ENCODE peak calls at places on chromosomes 11 and 22, in six cellular contexts. P, T, W, F, S and J are unnamed samples.

GRCh38 chr11:92880391-92880790 is 89.1 kb upstream of the MTNR1B start:
- DNase-seq in P (no peak), T (no peak), W (no peak), F (peak; percentile 26), S (no peak), J (no peak)

GRCh38 chr11:65077466-65077865 is 6.4 kb downstream of the CDCA5 start:
- DNase-seq in P (no peak), T (no peak), W (no peak), F (peak; percentile 38), S (no peak), J (peak; percentile 23)

GRCh38 chr11:73851046-73851764 is 25.4 kb downstream of the COA4 start:
- DNase-seq in P (no peak), T (no peak), W (no peak), F (no peak), S (no peak), J (no peak)

GRCh38 chr11:43922295-43922648 is 20.2 kb upstream of the C11orf96 start:
- DNase-seq in P (no peak), T (no peak), W (no peak), F (no peak), S (no peak), J (no peak)

GRCh38 chr11:17410606-17411379 is 22.3 kb upstream of the KCNJ11 start:
- DNase-seq in P (no peak), T (peak; percentile 74), W (no peak), F (no peak), S (peak; percentile 57), J (no peak)

GRCh38 chr22:21446128-21446826 is 20.9 kb upstream of the TMEM191C start:
- DNase-seq in P (no peak), T (no peak), W (no peak), F (no peak), S (peak; percentile 3), J (no peak)

GRCh38 chr22:39894554-39895092 is 1.1 kb upstream of the ENTHD1 start:
- DNase-seq in P (no peak), T (no peak), W (no peak), F (no peak), S (no peak), J (no peak)

GRCh38 chr22:36293606-36294292 is 40.8 kb downstream of the APOL1 start:
- DNase-seq in P (no peak), T (no peak), W (no peak), F (no peak), S (no peak), J (no peak)

GRCh38 chr22:28139993-28140392 is 220.9 kb upstream of the PITPNB start:
- DNase-seq in P (peak; percentile 14), T (no peak), W (no peak), F (peak; percentile 93), S (no peak), J (no peak)

GRCh38 chr11:84819128-84819527 is 808.0 kb downstream of the DLG2 start:
- DNase-seq in P (no peak), T (no peak), W (no peak), F (peak; percentile 59), S (no peak), J (no peak)

GRCh38 chr11:27910186-27910941 is 197.6 kb downstream of the KIF18A start:
- DNase-seq in P (no peak), T (no peak), W (no peak), F (peak; percentile 87), S (no peak), J (no peak)

GRCh38 chr11:123741159-123741951 is at the start of gene ZNF202:
- DNase-seq in P (peak; percentile 87), T (peak; percentile 93), W (peak; percentile 81), F (peak; percentile 98), S (peak; percentile 85), J (peak; percentile 92)

GRCh38 chr11:1263036-1263435 is 40.2 kb downstream of the MUC5B start:
- DNase-seq in P (peak; percentile 6), T (peak; percentile 58), W (no peak), F (no peak), S (no peak), J (peak; percentile 15)

GRCh38 chr11:69449320-69450063 is 32.0 kb upstream of the LINC01488 start:
- DNase-seq in P (no peak), T (no peak), W (no peak), F (no peak), S (no peak), J (no peak)

GRCh38 chr22:45577746-45578523 is 75.3 kb downstream of the FBLN1 start:
- DNase-seq in P (peak; percentile 49), T (peak; percentile 83), W (peak; percentile 83), F (peak; percentile 88), S (peak; percentile 86), J (peak; percentile 80)

GRCh38 chr11:110184466-110184865 is 91.3 kb downstream of the ZC3H12C start:
- DNase-seq in P (no peak), T (no peak), W (no peak), F (no peak), S (no peak), J (no peak)

GRCh38 chr22:44885806-44886360 is 123.9 kb downstream of the PHF21B start:
- DNase-seq in P (no peak), T (no peak), W (no peak), F (no peak), S (no peak), J (no peak)

GRCh38 chr22:37198290-37199102 is 10.4 kb upstream of the C1QTNF6 start:
- DNase-seq in P (peak; percentile 67), T (peak; percentile 94), W (peak; percentile 76), F (peak; percentile 84), S (peak; percentile 86), J (peak; percentile 92)

GRCh38 chr11:102187416-102188125 is 77.3 kb downstream of the YAP1 start:
- DNase-seq in P (no peak), T (no peak), W (no peak), F (peak; percentile 64), S (no peak), J (no peak)

GRCh38 chr11:34624069-34624468 is 3.2 kb downstream of the EHF start:
- DNase-seq in P (no peak), T (peak; percentile 75), W (no peak), F (no peak), S (peak; percentile 68), J (no peak)

GRCh38 chr11:3641701-3642070 is at the start of gene ART5:
- DNase-seq in P (no peak), T (no peak), W (no peak), F (no peak), S (no peak), J (no peak)

GRCh38 chr22:50148991-50149721 is 21.4 kb upstream of the PANX2 start:
- DNase-seq in P (peak; percentile 88), T (peak; percentile 73), W (peak; percentile 55), F (peak; percentile 28), S (peak; percentile 59), J (peak; percentile 73)

GRCh38 chr22:49483946-49484345 is 343.7 kb downstream of the BRD1 start:
- DNase-seq in P (no peak), T (no peak), W (no peak), F (no peak), S (no peak), J (no peak)

GRCh38 chr22:27881404-27881803 is 37.7 kb downstream of the PITPNB start:
- DNase-seq in P (no peak), T (peak; percentile 35), W (no peak), F (peak; percentile 34), S (peak; percentile 29), J (no peak)

GRCh38 chr11:128482512-128483191 is 104.7 kb downstream of the ETS1 start:
- DNase-seq in P (no peak), T (no peak), W (no peak), F (peak; percentile 76), S (no peak), J (peak; percentile 53)

DNA sequence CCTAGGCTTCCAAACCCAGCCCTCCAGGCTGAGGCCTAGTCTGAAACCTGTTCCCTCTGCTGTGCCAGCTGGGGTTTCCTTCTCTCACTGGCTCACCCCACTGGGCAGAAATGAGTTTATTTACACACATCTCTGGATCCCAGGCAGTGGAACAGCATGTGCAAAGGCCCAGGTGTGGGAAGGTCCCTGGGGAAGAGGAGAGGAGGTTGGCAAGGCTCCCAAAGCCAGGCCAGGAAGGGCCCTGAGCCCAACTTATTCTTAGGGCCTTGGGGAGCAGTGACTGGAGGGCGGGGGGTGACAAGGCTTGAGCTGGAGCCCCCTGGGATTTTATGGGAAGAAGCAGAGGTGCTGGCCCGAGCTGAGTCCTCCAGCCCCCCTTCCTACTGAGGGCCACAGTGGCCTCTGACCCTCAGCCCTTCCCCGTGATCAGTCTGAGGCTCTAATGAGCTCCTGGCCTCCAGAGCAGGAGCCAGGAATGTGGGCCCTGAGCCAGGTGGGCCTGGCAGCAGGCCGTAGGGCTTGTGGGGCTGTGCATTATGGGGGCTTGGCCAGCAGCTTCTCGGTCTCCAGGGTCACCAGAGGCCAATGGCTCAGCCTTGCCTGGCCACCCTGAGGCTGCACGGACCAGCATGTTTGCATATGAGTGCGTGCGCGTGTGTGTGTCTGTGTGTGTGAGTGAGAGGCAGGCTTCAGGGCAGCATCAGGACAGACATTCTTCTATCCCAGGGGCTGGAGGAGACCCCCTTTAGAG is 2.9 kb downstream of the MYO7A start:
- DNase-seq in P (no peak), T (no peak), W (no peak), F (no peak), S (no peak), J (no peak)
- H3K27ac ChIP-seq in P (no peak overlapping the region), T (no peak overlapping the region), W (no peak overlapping the region), F (no peak overlapping the region), S (no peak overlapping the region), J (no peak overlapping the region)

GRCh38 chr11:61375709-61376108 is 13.5 kb downstream of the TMEM138 start:
- DNase-seq in P (no peak), T (no peak), W (no peak), F (no peak), S (peak; percentile 93), J (no peak)

GRCh38 chr11:61372659-61373058 is 10.5 kb downstream of the TMEM138 start:
- DNase-seq in P (no peak), T (no peak), W (no peak), F (no peak), S (no peak), J (no peak)

GRCh38 chr11:61378713-61379313 is 13.6 kb upstream of the TMEM216 start:
- DNase-seq in P (peak; percentile 92), T (no peak), W (no peak), F (peak; percentile 99), S (peak; percentile 64), J (no peak)

GRCh38 chr11:61380914-61381313 is 11.5 kb upstream of the TMEM216 start:
- DNase-seq in P (no peak), T (no peak), W (no peak), F (no peak), S (no peak), J (no peak)

GRCh38 chr11:61377461-61378160 is 14.8 kb upstream of the TMEM216 start:
- DNase-seq in P (no peak), T (no peak), W (no peak), F (peak; percentile 80), S (no peak), J (no peak)
- H3K27ac ChIP-seq in P (peak overlapping the region; percentile 100), T (no peak overlapping the region), W (no peak overlapping the region), F (peak overlapping the region; percentile 92), S (no peak overlapping the region), J (no peak overlapping the region)

GRCh38 chr11:112364962-112365481 is 104.4 kb upstream of the PLET1 start:
- DNase-seq in P (peak; percentile 46), T (peak; percentile 35), W (no peak), F (peak; percentile 91), S (peak; percentile 20), J (no peak)
- H3K27ac ChIP-seq in P (no peak overlapping the region), T (peak overlapping the region; percentile 70), W (no peak overlapping the region), F (peak overlapping the region; percentile 54), S (peak overlapping the region; percentile 64), J (no peak overlapping the region)

DNA sequence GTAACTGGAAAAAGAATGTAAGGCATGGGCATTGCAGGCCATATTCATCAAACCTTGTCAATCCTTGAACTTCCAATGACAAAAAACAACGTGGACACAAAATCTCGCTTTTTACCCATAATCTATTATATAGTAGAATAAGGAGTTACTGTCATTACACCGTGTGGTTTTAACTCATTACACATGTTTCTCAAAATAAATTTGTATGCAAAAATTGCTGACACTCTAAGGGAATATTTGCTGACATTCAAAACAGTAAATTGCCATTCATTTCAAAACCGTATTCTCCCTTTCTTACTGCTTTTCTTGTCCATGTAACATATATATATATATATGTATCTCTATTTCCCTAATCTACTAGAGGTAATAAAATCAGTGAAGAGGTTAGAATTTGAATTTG is 33.4 kb downstream of the CDON start:
- DNase-seq in P (no peak), T (no peak), W (no peak), F (no peak), S (no peak), J (no peak)
- H3K27ac ChIP-seq in P (no peak overlapping the region), T (no peak overlapping the region), W (no peak overlapping the region), F (no peak overlapping the region), S (no peak overlapping the region), J (no peak overlapping the region)